ENCODE peak calls at places on chromosome 18, in four cellular contexts. F is hepatocyte, A is HCT116, J is neural progenitor cell. B is an unnamed sample.

GRCh38 chr18:62596145-62597005 is 73.5 kb downstream of the ZCCHC2 start:
- DNase-seq in F (peak), A (no peak), J (peak), B (no peak)

GRCh38 chr18:8116346-8117007 is 492.8 kb upstream of the RAB12 start:
- DNase-seq in F (no peak), A (peak), J (no peak), B (peak)

GRCh38 chr18:80200171-80200931 is 47.0 kb downstream of the PARD6G start:
- DNase-seq in F (peak), A (no peak), J (peak), B (no peak)

GRCh38 chr18:32040936-32041335 is 22.3 kb downstream of the RNF125 start:
- DNase-seq in F (no peak), A (no peak), J (no peak), B (no peak)

GRCh38 chr18:35345460-35345921 is 1.3 kb upstream of the ZNF24 start:
- DNase-seq in F (peak), A (no peak), J (peak), B (peak)

GRCh38 chr18:12257996-12258718 is 4.0 kb downstream of the CIDEA start:
- DNase-seq in F (no peak), A (no peak), J (no peak), B (no peak)

GRCh38 chr18:10455726-10456453 is 1.5 kb downstream of the APCDD1 start:
- DNase-seq in F (peak), A (no peak), J (peak), B (no peak)

GRCh38 chr18:50747849-50748242 is 72.0 kb downstream of the MRO start:
- DNase-seq in F (no peak), A (no peak), J (no peak), B (no peak)

GRCh38 chr18:40365526-40365925 is 1589.5 kb upstream of the PIK3C3 start:
- DNase-seq in F (no peak), A (no peak), J (no peak), B (no peak)

GRCh38 chr18:79947054-79947755 is 4.2 kb downstream of the SLC66A2 start:
- DNase-seq in F (no peak), A (no peak), J (no peak), B (peak)

GRCh38 chr18:70047931-70048603 is 100.4 kb upstream of the CD226 start:
- DNase-seq in F (no peak), A (no peak), J (no peak), B (peak)

GRCh38 chr18:54822872-54823845 is 5.1 kb upstream of the RAB27B start:
- DNase-seq in F (peak), A (peak), J (no peak), B (peak)

GRCh38 chr18:57775937-57776336 is 27.2 kb downstream of the ATP8B1 start:
- DNase-seq in F (no peak), A (peak), J (no peak), B (peak)

GRCh38 chr18:31774477-31774785 is 13.8 kb upstream of the SLC25A52 start:
- DNase-seq in F (no peak), A (no peak), J (no peak), B (no peak)

GRCh38 chr18:79684283-79684631 is 4.7 kb downstream of the CTDP1 start:
- DNase-seq in F (no peak), A (no peak), J (no peak), B (no peak)

GRCh38 chr18:75625966-75626365 is 198.5 kb upstream of the SMIM21 start:
- DNase-seq in F (no peak), A (no peak), J (no peak), B (no peak)

GRCh38 chr18:8351173-8351572 is 258.1 kb upstream of the RAB12 start:
- DNase-seq in F (no peak), A (no peak), J (no peak), B (no peak)

GRCh38 chr18:24791736-24792135 is 331.3 kb downstream of the HRH4 start:
- DNase-seq in F (no peak), A (no peak), J (no peak), B (no peak)

GRCh38 chr18:27004056-27004829 is 138.7 kb upstream of the AQP4 start:
- DNase-seq in F (no peak), A (peak), J (peak), B (peak)

GRCh38 chr18:60446821-60447220 is 74.2 kb upstream of the MC4R start:
- DNase-seq in F (no peak), A (no peak), J (peak), B (no peak)

GRCh38 chr18:24536326-24536725 is 75.9 kb downstream of the HRH4 start:
- DNase-seq in F (no peak), A (no peak), J (no peak), B (no peak)

GRCh38 chr18:79869591-79870368 is 72.0 kb downstream of the KCNG2 start:
- DNase-seq in F (no peak), A (no peak), J (no peak), B (no peak)

GRCh38 chr18:44896817-44897216 is 216.1 kb downstream of the SETBP1 start:
- DNase-seq in F (no peak), A (no peak), J (no peak), B (no peak)

GRCh38 chr18:25935356-25935755 is 155.1 kb downstream of the SS18 start:
- DNase-seq in F (no peak), A (no peak), J (no peak), B (no peak)

GRCh38 chr18:8839285-8839684 is 133.9 kb downstream of the MTCL1 start:
- DNase-seq in F (no peak), A (no peak), J (no peak), B (no peak)

GRCh38 chr18:13800505-13801259 is 23.3 kb upstream of the MC5R start:
- DNase-seq in F (peak), A (peak), J (peak), B (peak)

GRCh38 chr18:56473400-56474059 is 164.9 kb downstream of the TXNL1 start:
- DNase-seq in F (no peak), A (no peak), J (no peak), B (no peak)

GRCh38 chr18:76421291-76422078 is 73.6 kb downstream of the ZNF516 start:
- DNase-seq in F (peak), A (no peak), J (no peak), B (no peak)

GRCh38 chr18:59878644-59879043 is 21.2 kb upstream of the PMAIP1 start:
- DNase-seq in F (no peak), A (no peak), J (no peak), B (no peak)

GRCh38 chr18:10490401-10491289 is 35.2 kb upstream of the NAPG start:
- DNase-seq in F (peak), A (peak), J (peak), B (peak)

GRCh38 chr18:59048378-59048777 is 91.3 kb upstream of the SEC11C start:
- DNase-seq in F (no peak), A (no peak), J (no peak), B (no peak)

GRCh38 chr18:13198701-13199100 is 19.9 kb upstream of the LDLRAD4 start:
- DNase-seq in F (no peak), A (no peak), J (no peak), B (no peak)

GRCh38 chr18:12944724-12945123 is 3.1 kb upstream of the SEH1L start:
- DNase-seq in F (no peak), A (no peak), J (no peak), B (no peak)

GRCh38 chr18:73153271-73153670 is 285.5 kb upstream of the NETO1 start:
- DNase-seq in F (no peak), A (no peak), J (no peak), B (peak)

GRCh38 chr18:37393945-37394609 is 171.5 kb downstream of the CELF4 start:
- DNase-seq in F (peak), A (no peak), J (peak), B (no peak)

GRCh38 chr18:37395138-37395537 is 170.5 kb downstream of the CELF4 start:
- DNase-seq in F (no peak), A (no peak), J (no peak), B (no peak)

GRCh38 chr18:37393221-37393828 is 172.3 kb downstream of the CELF4 start:
- DNase-seq in F (no peak), A (no peak), J (no peak), B (no peak)

GRCh38 chr18:37395631-37396030 is 170.0 kb downstream of the CELF4 start:
- DNase-seq in F (no peak), A (no peak), J (no peak), B (no peak)

DNA sequence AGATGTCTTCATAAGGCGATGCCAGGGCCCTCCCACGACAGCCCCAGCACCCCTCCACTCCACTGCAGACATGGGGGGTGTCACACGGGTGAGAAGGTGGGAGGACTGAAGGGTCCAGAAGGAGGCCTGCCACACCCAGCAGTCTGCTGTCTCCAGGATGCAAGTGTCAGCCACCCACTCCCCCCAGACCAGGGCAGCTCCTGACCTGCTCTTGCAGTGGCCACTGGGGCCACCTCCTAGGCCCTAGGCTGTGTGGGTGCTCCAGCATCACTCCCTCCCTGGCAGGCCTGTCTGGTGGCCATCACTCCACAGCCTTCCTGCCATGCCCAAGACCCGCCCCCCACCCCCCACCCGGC is 171.0 kb downstream of the CELF4 start:
- DNase-seq in F (no peak), A (no peak), J (no peak), B (no peak)
- H3K4me2 ChIP-seq in F (peak), A (peak), J (peak), B (no peak)

DNA sequence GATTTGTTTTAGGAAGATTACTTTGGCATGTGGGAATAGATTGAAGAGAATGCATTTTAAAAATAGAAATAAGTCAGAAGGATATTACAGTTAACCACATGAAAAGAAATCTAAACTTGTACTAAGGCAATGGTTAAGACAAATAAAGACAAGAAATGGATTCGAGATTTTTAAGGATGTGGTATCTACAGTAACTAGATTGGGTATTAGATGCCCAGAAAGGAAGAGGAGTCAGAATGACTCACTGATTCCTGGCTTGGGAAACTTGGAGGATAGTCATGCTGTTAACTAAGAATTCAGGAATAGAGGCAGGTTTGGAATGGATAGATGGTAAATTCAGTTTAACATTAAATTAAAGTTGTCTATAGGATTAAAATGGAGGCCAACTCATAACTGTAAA is 55.9 kb downstream of the METTL4 start:
- DNase-seq in F (no peak), A (peak), J (no peak), B (peak)
- H2AFZ ChIP-seq in F (no peak), A (no peak), J (no peak), B (peak)

GRCh38 chr18:48735070-48735676 is 196.3 kb downstream of the CTIF start:
- DNase-seq in F (no peak), A (no peak), J (peak), B (peak)
- TF ChIP-seq EZH2phosphoT487 in F (no peak), A (no peak), J (no peak), B (no peak)

DNA sequence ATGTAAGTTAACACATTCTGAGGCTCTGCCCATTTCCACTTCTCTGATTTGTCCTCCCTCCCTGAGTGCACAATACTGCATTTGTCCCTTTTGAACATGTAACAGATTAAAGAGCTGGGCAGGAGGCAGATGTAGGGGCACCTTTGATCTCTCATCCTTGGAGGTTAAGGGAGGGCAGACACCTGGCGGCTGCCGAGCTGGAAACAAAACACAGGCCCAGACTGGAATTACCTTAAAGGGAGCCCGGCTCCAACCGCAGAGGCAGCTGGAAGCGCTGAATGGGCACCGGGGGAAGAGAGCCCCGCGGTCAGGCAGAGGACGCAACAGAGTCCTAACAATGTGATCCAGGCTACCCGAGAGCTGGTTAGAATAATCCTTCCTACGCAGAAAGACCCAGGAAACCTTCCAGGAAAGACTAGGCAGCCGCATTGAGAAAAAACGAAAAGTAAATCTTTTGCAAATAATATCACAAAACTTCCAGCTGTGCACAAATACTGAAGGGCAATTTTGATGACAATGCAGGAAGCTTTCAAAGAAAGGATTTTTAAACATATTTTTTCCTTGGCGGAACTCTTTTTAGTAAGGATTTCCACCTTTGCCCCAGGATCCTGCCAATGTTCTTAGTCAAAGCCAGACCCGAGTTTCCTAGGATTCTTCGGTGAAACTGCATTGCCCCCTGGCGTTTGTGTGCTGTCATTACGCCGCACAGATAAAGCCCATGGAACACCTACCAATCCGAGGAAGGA is 216.0 kb downstream of the TGIF1 start:
- DNase-seq in F (peak), A (peak), J (peak), B (peak)
- H3K4me2 ChIP-seq in F (peak), A (peak), J (peak), B (peak)

B was measured in PC-3.